ENCODE peak calls at places on chromosome 22, in seven cellular contexts. One of them, this sample, is unnamed. For H3K4me1 and H3K27me3, the result is how much of the 10 kb centered on the place peaks cover.

GRCh38 chr22:36086170-36086490 is 57.5 kb upstream of the RBFOX2 start:
- DNase-seq in CD8-positive, alpha-beta memory T cell: no peak
- DNase-seq in pancreas: no peak
- DNase-seq in tibial nerve: no peak
- DNase-seq in cardiac muscle cell: no peak
- DNase-seq in HCT116: no peak
- DNase-seq in left ventricle myocardium inferior: no peak
- DNase-seq in this sample: no peak

GRCh38 chr22:36336246-36337182 is 51.3 kb downstream of the MYH9 start:
- DNase-seq in CD8-positive, alpha-beta memory T cell: no peak
- DNase-seq in pancreas: peak
- DNase-seq in tibial nerve: no peak
- DNase-seq in cardiac muscle cell: no peak
- DNase-seq in HCT116: no peak
- DNase-seq in left ventricle myocardium inferior: no peak
- DNase-seq in this sample: no peak

GRCh38 chr22:37167981-37168647 is 18.4 kb upstream of the IL2RB start:
- DNase-seq in CD8-positive, alpha-beta memory T cell: no peak
- DNase-seq in pancreas: no peak
- DNase-seq in tibial nerve: no peak
- DNase-seq in cardiac muscle cell: no peak
- DNase-seq in HCT116: no peak
- DNase-seq in left ventricle myocardium inferior: no peak
- DNase-seq in this sample: no peak

GRCh38 chr22:39416319-39416718 is 16.7 kb downstream of the TAB1 start:
- DNase-seq in CD8-positive, alpha-beta memory T cell: no peak
- DNase-seq in pancreas: no peak
- DNase-seq in tibial nerve: no peak
- DNase-seq in cardiac muscle cell: no peak
- DNase-seq in HCT116: no peak
- DNase-seq in left ventricle myocardium inferior: no peak
- DNase-seq in this sample: no peak

GRCh38 chr22:36374603-36375024 is 13.2 kb downstream of the MYH9 start:
- DNase-seq in CD8-positive, alpha-beta memory T cell: no peak
- DNase-seq in pancreas: no peak
- DNase-seq in tibial nerve: no peak
- DNase-seq in cardiac muscle cell: no peak
- DNase-seq in HCT116: peak
- DNase-seq in left ventricle myocardium inferior: no peak
- DNase-seq in this sample: no peak

GRCh38 chr22:27561301-27561820 is 240.2 kb downstream of the MN1 start:
- DNase-seq in CD8-positive, alpha-beta memory T cell: no peak
- DNase-seq in pancreas: no peak
- DNase-seq in tibial nerve: no peak
- DNase-seq in cardiac muscle cell: no peak
- DNase-seq in HCT116: no peak
- DNase-seq in left ventricle myocardium inferior: no peak
- DNase-seq in this sample: no peak

GRCh38 chr22:20267441-20268288 is 453 bp downstream of the RTN4R start:
- DNase-seq in CD8-positive, alpha-beta memory T cell: no peak
- DNase-seq in pancreas: peak
- DNase-seq in tibial nerve: no peak
- DNase-seq in cardiac muscle cell: peak
- DNase-seq in HCT116: no peak
- DNase-seq in left ventricle myocardium inferior: no peak
- DNase-seq in this sample: peak

GRCh38 chr22:44102856-44103255 is 77.9 kb upstream of the PARVG start:
- DNase-seq in CD8-positive, alpha-beta memory T cell: no peak
- DNase-seq in pancreas: no peak
- DNase-seq in tibial nerve: no peak
- DNase-seq in cardiac muscle cell: no peak
- DNase-seq in HCT116: no peak
- DNase-seq in left ventricle myocardium inferior: no peak
- DNase-seq in this sample: no peak

GRCh38 chr22:39725351-39726035 is 154.9 kb downstream of the CACNA1I start:
- DNase-seq in CD8-positive, alpha-beta memory T cell: no peak
- DNase-seq in pancreas: no peak
- DNase-seq in tibial nerve: no peak
- DNase-seq in cardiac muscle cell: peak
- DNase-seq in HCT116: no peak
- DNase-seq in left ventricle myocardium inferior: no peak
- DNase-seq in this sample: no peak

GRCh38 chr22:19942071-19942885 is 660 bp upstream of the TXNRD2 start:
- DNase-seq in CD8-positive, alpha-beta memory T cell: no peak
- DNase-seq in pancreas: no peak
- DNase-seq in tibial nerve: peak
- DNase-seq in cardiac muscle cell: no peak
- DNase-seq in HCT116: no peak
- DNase-seq in left ventricle myocardium inferior: no peak
- DNase-seq in this sample: peak

GRCh38 chr22:35436421-35436820 is 36.5 kb downstream of the MCM5 start:
- DNase-seq in CD8-positive, alpha-beta memory T cell: no peak
- DNase-seq in pancreas: no peak
- DNase-seq in tibial nerve: no peak
- DNase-seq in cardiac muscle cell: no peak
- DNase-seq in HCT116: no peak
- DNase-seq in left ventricle myocardium inferior: no peak
- DNase-seq in this sample: no peak

GRCh38 chr22:44594951-44595350 is 96.9 kb upstream of the RTL6 start:
- DNase-seq in CD8-positive, alpha-beta memory T cell: no peak
- DNase-seq in pancreas: no peak
- DNase-seq in tibial nerve: no peak
- DNase-seq in cardiac muscle cell: no peak
- DNase-seq in HCT116: no peak
- DNase-seq in left ventricle myocardium inferior: no peak
- DNase-seq in this sample: no peak

DNA sequence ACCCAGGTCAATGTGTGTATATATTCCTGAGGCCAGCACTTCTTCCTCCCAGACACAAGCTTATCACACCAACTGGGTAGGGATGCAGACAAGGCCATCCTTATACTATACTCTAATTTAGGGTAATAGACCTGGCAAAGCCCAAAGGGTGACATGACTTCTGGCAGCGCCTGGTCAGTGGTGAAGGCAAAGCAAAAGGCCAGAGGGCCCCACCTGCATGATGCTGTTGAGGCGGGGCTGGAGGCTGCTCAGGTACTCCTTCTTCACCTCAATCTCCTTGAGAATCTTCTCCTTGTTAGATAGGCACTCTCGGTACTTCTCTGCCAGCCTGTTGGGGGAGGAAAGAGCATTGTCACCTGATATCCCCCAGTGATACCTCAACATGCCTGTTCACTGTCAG is 17.1 kb downstream of the THOC5 start:
- DNase-seq in CD8-positive, alpha-beta memory T cell: no peak
- DNase-seq in pancreas: no peak
- DNase-seq in tibial nerve: no peak
- DNase-seq in cardiac muscle cell: no peak
- DNase-seq in HCT116: no peak
- DNase-seq in left ventricle myocardium inferior: no peak
- DNase-seq in this sample: no peak
- H3K4me1 ChIP-seq in CD8-positive, alpha-beta memory T cell: under half
- H3K4me1 ChIP-seq in pancreas: under half
- H3K4me1 ChIP-seq in tibial nerve: under half
- H3K4me1 ChIP-seq in cardiac muscle cell: under half
- H3K4me1 ChIP-seq in HCT116: under half
- H3K4me1 ChIP-seq in left ventricle myocardium inferior: under half
- H3K4me1 ChIP-seq in this sample: under half

GRCh38 chr22:45965565-45965962 is 11.4 kb downstream of the WNT7B start:
- DNase-seq in CD8-positive, alpha-beta memory T cell: no peak
- DNase-seq in pancreas: no peak
- DNase-seq in tibial nerve: no peak
- DNase-seq in cardiac muscle cell: no peak
- DNase-seq in HCT116: no peak
- DNase-seq in left ventricle myocardium inferior: no peak
- DNase-seq in this sample: no peak

GRCh38 chr22:45963821-45964220 is 13.1 kb downstream of the WNT7B start:
- DNase-seq in CD8-positive, alpha-beta memory T cell: no peak
- DNase-seq in pancreas: no peak
- DNase-seq in tibial nerve: no peak
- DNase-seq in cardiac muscle cell: no peak
- DNase-seq in HCT116: no peak
- DNase-seq in left ventricle myocardium inferior: no peak
- DNase-seq in this sample: no peak

GRCh38 chr22:45964372-45964771 is 12.6 kb downstream of the WNT7B start:
- DNase-seq in CD8-positive, alpha-beta memory T cell: no peak
- DNase-seq in pancreas: no peak
- DNase-seq in tibial nerve: no peak
- DNase-seq in cardiac muscle cell: no peak
- DNase-seq in HCT116: no peak
- DNase-seq in left ventricle myocardium inferior: no peak
- DNase-seq in this sample: no peak

GRCh38 chr22:45966320-45966891 is 10.6 kb downstream of the WNT7B start:
- DNase-seq in CD8-positive, alpha-beta memory T cell: no peak
- DNase-seq in pancreas: peak
- DNase-seq in tibial nerve: no peak
- DNase-seq in cardiac muscle cell: no peak
- DNase-seq in HCT116: no peak
- DNase-seq in left ventricle myocardium inferior: no peak
- DNase-seq in this sample: no peak

DNA sequence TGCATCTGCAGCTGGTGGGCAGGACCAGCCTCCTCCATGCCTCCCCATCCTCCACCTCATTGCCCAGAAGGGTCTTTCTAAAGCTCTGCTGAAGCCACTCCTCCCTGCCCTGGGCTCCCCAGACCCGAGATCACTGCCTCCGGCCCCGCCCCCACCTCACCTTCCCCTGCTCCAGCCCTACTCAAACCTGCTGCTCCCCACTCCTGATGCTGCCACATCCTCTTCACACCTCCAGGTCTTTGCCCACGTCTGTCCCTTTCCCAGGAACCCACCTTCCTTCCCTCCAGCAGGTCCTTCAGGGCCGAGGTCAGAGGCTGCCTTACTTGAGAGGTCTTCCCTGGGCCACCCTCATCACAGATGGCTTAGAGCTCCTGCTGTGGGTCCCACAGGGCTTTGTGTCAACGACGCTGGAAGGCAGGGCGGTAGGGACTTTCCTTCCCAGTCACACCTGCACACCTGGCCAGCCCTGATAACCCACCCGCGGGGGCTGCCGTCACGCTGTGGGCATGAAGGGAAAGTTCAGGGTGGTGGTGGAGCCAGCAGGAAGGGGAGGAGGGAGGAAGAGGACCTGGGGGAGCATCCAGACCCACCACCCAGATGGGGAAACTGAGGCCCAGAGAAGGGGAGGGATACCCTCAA is 11.9 kb downstream of the WNT7B start:
- DNase-seq in CD8-positive, alpha-beta memory T cell: no peak
- DNase-seq in pancreas: no peak
- DNase-seq in tibial nerve: no peak
- DNase-seq in cardiac muscle cell: no peak
- DNase-seq in HCT116: no peak
- DNase-seq in left ventricle myocardium inferior: no peak
- DNase-seq in this sample: no peak
- H3K27me3 ChIP-seq in CD8-positive, alpha-beta memory T cell: under half
- H3K27me3 ChIP-seq in pancreas: under half
- H3K27me3 ChIP-seq in tibial nerve: under half
- H3K27me3 ChIP-seq in cardiac muscle cell: half or more
- H3K27me3 ChIP-seq in HCT116: under half
- H3K27me3 ChIP-seq in left ventricle myocardium inferior: half or more
- H3K27me3 ChIP-seq in this sample: under half

GRCh38 chr22:46031066-46031465 is 54.1 kb upstream of the WNT7B start:
- DNase-seq in CD8-positive, alpha-beta memory T cell: no peak
- DNase-seq in pancreas: no peak
- DNase-seq in tibial nerve: no peak
- DNase-seq in cardiac muscle cell: no peak
- DNase-seq in HCT116: no peak
- DNase-seq in left ventricle myocardium inferior: peak
- DNase-seq in this sample: no peak
- H3K4me1 ChIP-seq in CD8-positive, alpha-beta memory T cell: under half
- H3K4me1 ChIP-seq in pancreas: under half
- H3K4me1 ChIP-seq in tibial nerve: half or more
- H3K4me1 ChIP-seq in cardiac muscle cell: under half
- H3K4me1 ChIP-seq in HCT116: under half
- H3K4me1 ChIP-seq in left ventricle myocardium inferior: half or more
- H3K4me1 ChIP-seq in this sample: under half

DNA sequence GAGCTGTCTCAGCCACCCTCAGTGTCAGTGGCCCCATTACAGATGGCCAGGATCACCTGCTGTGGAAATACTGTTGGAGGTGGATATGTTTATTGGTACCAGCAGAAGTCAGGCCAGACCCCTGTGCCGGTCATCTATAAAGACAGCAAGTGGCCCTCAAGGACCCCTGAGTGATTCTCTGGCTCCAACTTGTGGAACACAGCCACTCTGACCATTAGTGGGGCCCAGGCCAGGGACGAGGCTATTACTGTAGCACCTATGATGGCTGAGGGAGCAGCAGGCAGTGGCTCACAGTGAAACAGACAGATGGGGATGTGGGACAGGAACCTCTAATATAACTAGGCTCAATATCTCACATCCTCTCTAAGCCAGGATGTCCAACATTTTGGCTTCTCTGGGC is 25.5 kb upstream of the GGTLC2 start:
- DNase-seq in CD8-positive, alpha-beta memory T cell: no peak
- DNase-seq in pancreas: no peak
- DNase-seq in tibial nerve: no peak
- DNase-seq in cardiac muscle cell: no peak
- DNase-seq in HCT116: no peak
- DNase-seq in left ventricle myocardium inferior: no peak
- DNase-seq in this sample: no peak
- H3K27me3 ChIP-seq in CD8-positive, alpha-beta memory T cell: under half
- H3K27me3 ChIP-seq in pancreas: under half
- H3K27me3 ChIP-seq in tibial nerve: under half
- H3K27me3 ChIP-seq in cardiac muscle cell: under half
- H3K27me3 ChIP-seq in HCT116: under half
- H3K27me3 ChIP-seq in left ventricle myocardium inferior: under half
- H3K27me3 ChIP-seq in this sample: under half

DNA sequence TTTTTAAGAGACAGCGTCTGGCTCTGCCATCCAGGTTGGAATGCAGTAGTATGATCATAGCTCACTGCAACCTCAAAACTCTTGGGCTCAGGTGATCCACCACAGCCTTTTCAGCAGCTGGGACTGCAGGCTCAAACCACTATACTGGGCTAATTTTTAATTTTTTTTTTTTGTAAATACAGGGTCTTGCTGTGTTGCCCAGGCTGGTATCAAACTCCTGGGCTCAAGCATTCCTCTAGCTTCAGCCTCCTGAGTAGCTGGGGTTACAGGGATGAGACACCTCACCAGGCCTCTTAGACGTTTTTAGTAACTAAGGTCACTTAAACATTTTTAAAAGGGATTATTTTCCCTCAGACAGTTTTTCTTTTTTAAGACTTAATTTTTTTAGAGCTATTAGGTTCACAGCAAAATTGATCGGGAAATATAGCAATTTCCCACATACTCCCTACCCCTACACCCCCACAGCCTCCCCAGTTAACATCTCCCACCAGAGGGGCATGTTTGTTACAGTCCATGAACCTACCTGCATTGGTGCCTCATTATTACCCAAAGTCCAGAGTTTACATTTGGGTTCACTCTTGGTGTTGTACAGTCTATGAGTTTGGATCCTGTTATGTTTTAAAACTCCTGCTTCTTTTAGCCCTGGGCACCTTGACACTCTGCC is 3.9 kb downstream of the BCR start:
- DNase-seq in CD8-positive, alpha-beta memory T cell: no peak
- DNase-seq in pancreas: no peak
- DNase-seq in tibial nerve: no peak
- DNase-seq in cardiac muscle cell: no peak
- DNase-seq in HCT116: no peak
- DNase-seq in left ventricle myocardium inferior: no peak
- DNase-seq in this sample: no peak
- H3K4me1 ChIP-seq in CD8-positive, alpha-beta memory T cell: under half
- H3K4me1 ChIP-seq in pancreas: under half
- H3K4me1 ChIP-seq in tibial nerve: half or more
- H3K4me1 ChIP-seq in cardiac muscle cell: under half
- H3K4me1 ChIP-seq in HCT116: under half
- H3K4me1 ChIP-seq in left ventricle myocardium inferior: half or more
- H3K4me1 ChIP-seq in this sample: under half

This sample was measured in A673.